ENCODE peak calls at places on chromosomes 12 and 14, in nine cellular contexts. W is NB4, O is endodermal cell, Z is astrocyte of the spinal cord, Y is activated B cell treated with CpG ODN at 0.5 μM for 24 hours, A is tibial nerve, K is bronchial epithelial cell, S is AG09309, N is brain microvascular endothelial cell. E is an unnamed sample.

GRCh38 chr14:98919431-98919830 is 352.6 kb downstream of the BCL11B start:
- DNase-seq in O (peak; percentile 69), A (no peak), Z (no peak), W (no peak), K (no peak), Y (no peak), S (no peak), N (no peak), E (no peak)

GRCh38 chr14:73153272-73153671 is 17.0 kb downstream of the PSEN1 start:
- DNase-seq in K (no peak), S (peak; percentile 42), W (no peak), Y (no peak), O (no peak), Z (peak; percentile 37), A (no peak), N (peak; percentile 63), E (no peak)

GRCh38 chr14:24080888-24081738 is 9.8 kb downstream of the CPNE6 start:
- DNase-seq in N (no peak), Y (peak; percentile 75), S (no peak), W (peak; percentile 51), O (peak; percentile 85), K (peak; percentile 28), A (no peak), Z (peak; percentile 6), E (peak; percentile 82)

GRCh38 chr12:125284945-125285344 is 219.7 kb downstream of the AACS start:
- DNase-seq in K (no peak), N (no peak), S (no peak), Y (no peak), A (no peak), Z (no peak), W (peak; percentile 36), O (no peak), E (peak; percentile 21)

GRCh38 chr14:51862171-51862838 is 1.9 kb downstream of the GNG2 start:
- DNase-seq in Z (no peak), S (no peak), A (no peak), K (no peak), N (no peak), W (no peak), O (no peak), Y (no peak), E (peak; percentile 56)

GRCh38 chr12:120357104-120357503 is 11.9 kb downstream of the MSI1 start:
- DNase-seq in K (no peak), W (no peak), O (no peak), A (no peak), N (no peak), S (no peak), Y (no peak), Z (no peak), E (no peak)

GRCh38 chr14:69573205-69573840 is 1.3 kb downstream of the CCDC177 start:
- DNase-seq in K (no peak), Z (no peak), N (no peak), O (no peak), W (no peak), Y (no peak), A (no peak), S (no peak), E (no peak)

GRCh38 chr12:77325505-77325904 is 260.1 kb upstream of the E2F7 start:
- DNase-seq in O (peak; percentile 80), N (no peak), K (no peak), Z (no peak), A (no peak), Y (no peak), W (no peak), S (no peak), E (no peak)

GRCh38 chr12:32107376-32108267 is 975 bp downstream of the BICD1 start:
- DNase-seq in O (peak; percentile 72), Y (no peak), A (no peak), K (peak; percentile 82), Z (peak; percentile 60), N (peak; percentile 68), W (peak; percentile 46), S (no peak), E (peak; percentile 26)

GRCh38 chr14:35754671-35755070 is 54.4 kb downstream of the RALGAPA1 start:
- DNase-seq in O (no peak), W (no peak), A (no peak), Y (no peak), S (no peak), K (no peak), N (no peak), Z (no peak), E (no peak)

GRCh38 chr12:25264015-25264582 is 13.4 kb upstream of the KRAS start:
- DNase-seq in O (no peak), K (no peak), S (no peak), A (no peak), Z (no peak), W (no peak), N (no peak), Y (no peak), E (no peak)

GRCh38 chr14:22872833-22873520 is 1.4 kb downstream of the LRP10 start:
- DNase-seq in A (no peak), S (no peak), W (no peak), Z (no peak), Y (no peak), O (no peak), N (no peak), K (peak; percentile 10), E (no peak)

GRCh38 chr14:21307641-21308040 is 27.8 kb downstream of the RPGRIP1 start:
- DNase-seq in O (no peak), N (no peak), A (no peak), W (no peak), S (no peak), K (no peak), Z (no peak), Y (no peak), E (no peak)

GRCh38 chr12:110622582-110622981 is 8.7 kb downstream of the TCTN1 start:
- DNase-seq in Y (no peak), A (no peak), Z (no peak), W (no peak), O (no peak), S (no peak), N (no peak), K (no peak), E (no peak)

GRCh38 chr12:69982081-69982480 is 157.1 kb downstream of the MYRFL start:
- DNase-seq in K (no peak), W (no peak), A (no peak), Y (no peak), S (no peak), Z (no peak), O (no peak), N (no peak), E (no peak)

GRCh38 chr14:88667555-88668273 is 104.9 kb downstream of the ZC3H14 start:
- DNase-seq in K (peak; percentile 62), S (peak; percentile 41), W (peak; percentile 74), Z (peak; percentile 70), A (no peak), Y (peak; percentile 32), O (peak; percentile 81), N (peak; percentile 41), E (peak; percentile 89)

GRCh38 chr12:115160290-115161108 is 476.5 kb upstream of the TBX3 start:
- DNase-seq in W (no peak), Y (no peak), A (no peak), N (no peak), S (no peak), O (no peak), Z (no peak), K (no peak), E (no peak)

GRCh38 chr14:56731187-56731586 is 79.1 kb downstream of the OTX2 start:
- DNase-seq in N (no peak), O (peak; percentile 53), W (no peak), S (no peak), Z (no peak), K (no peak), Y (no peak), A (no peak), E (no peak)

DNA sequence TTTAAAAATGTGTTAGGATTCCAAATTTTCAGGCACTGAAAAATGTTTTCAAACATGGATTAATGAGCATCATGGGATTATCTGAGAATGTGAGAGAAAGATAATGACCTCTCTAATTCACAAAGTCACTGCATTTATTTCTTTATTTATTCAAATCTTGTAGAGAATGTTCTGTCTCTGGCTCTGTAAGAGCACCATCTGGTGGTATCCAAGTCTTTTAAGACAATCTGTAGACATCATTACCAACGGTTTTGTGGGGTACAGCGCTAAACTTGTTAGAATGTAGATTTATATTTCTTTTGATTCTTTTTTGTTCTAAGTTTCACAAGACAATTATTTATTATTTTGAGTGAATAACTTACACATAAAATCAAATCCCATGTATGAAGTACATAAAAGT is 956.0 kb upstream of the NOVA1 start:
- DNase-seq in A (no peak), O (no peak), K (no peak), N (no peak), Y (no peak), S (no peak), Z (peak; percentile 6), W (no peak), E (no peak)
- TF ChIP-seq CTCF in A (no peak), O (peak; percentile 76), K (no peak), N (no peak), Y (no peak), S (no peak), Z (peak; percentile 39), W (no peak), E (no peak)

GRCh38 chr12:51863921-51864700 is 15.6 kb upstream of the FIGNL2 start:
- DNase-seq in A (no peak), Y (no peak), W (no peak), S (no peak), O (peak; percentile 97), K (no peak), Z (peak; percentile 18), N (no peak), E (no peak)
- TF ChIP-seq CTCF in A (no peak), Y (no peak), W (no peak), S (no peak), O (peak; percentile 12), K (no peak), Z (no peak), N (no peak), E (no peak)

DNA sequence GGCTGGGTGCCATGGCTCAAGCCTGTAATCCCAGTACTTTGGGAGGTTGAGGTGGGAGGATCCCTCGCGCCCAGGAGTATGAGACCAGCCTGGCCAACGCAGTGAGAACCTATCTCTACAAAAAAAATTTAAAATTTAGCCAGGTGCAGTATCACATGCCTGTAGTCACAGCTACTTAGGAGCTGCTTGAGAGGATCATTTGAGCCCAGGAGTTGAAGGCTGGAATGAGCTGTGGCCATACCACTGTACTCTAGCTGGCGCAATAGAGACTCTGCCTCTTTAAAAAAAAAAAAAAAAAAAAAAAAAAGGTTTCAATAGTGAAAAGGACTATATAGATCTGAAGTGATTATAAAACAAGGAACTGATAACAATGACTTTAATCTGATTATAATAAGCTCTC is 13.5 kb downstream of the PSMA3 start:
- DNase-seq in N (no peak), K (no peak), A (no peak), S (no peak), Z (no peak), W (no peak), O (no peak), Y (no peak), E (no peak)
- TF ChIP-seq CTCF in N (peak; percentile 17), K (no peak), A (no peak), S (no peak), Z (no peak), W (no peak), O (peak; percentile 51), Y (no peak), E (no peak)

DNA sequence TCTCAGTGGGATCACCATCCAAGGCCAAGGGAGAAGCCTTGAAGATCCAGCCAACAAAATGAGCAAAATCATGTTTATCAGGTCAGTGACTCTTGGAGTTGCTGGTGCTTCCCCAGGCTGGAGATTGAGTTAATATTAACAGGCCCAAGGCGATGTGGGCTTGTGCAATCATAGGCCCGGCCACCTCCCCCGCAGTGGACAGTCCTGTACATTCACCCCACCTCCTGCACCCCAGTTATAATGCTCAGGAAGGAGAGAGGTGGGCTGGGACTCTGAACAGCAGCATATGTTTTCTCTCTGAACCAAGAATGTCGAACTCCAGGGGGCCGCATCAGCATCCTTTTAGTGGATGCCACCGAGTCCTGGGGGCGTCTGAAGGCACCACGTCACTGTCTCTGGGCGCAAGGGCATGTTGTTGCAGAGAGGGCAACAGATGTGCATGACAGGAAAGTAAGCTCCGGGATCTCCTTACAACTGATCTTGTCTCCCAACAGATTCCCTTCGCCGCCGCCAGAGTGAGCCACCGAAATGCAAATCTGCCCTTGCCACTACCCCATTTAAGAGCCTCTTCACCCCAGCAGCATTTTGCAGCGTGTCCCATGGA is 32.2 kb upstream of the SERPINA6 start:
- DNase-seq in N (peak; percentile 41), Y (no peak), W (no peak), O (peak; percentile 84), S (no peak), Z (peak; percentile 56), K (peak; percentile 63), A (peak; percentile 63), E (no peak)
- TF ChIP-seq CTCF in N (peak; percentile 78), Y (no peak), W (no peak), O (peak; percentile 72), S (peak; percentile 68), Z (peak; percentile 62), K (peak; percentile 75), A (peak; percentile 60), E (peak; percentile 0)

E was measured in GM12865.